ENCODE peak calls at places on chromosomes 6 and 20, in eight cellular contexts. A is GM12878, E is ovary, K is A549, J is stomach, C is transverse colon, N is K562, T is esophagus muscularis mucosa. Z is an unnamed sample.

GRCh38 chr6:158229823-158230222 is 61.7 kb downstream of the GTF2H5 start:
- DNase-seq in A (no peak), E (no peak), K (no peak), J (no peak), C (no peak), N (no peak), T (no peak), Z (no peak)

GRCh38 chr6:28683945-28684538 is 158.4 kb downstream of the GPX5 start:
- DNase-seq in A (no peak), E (no peak), K (peak), J (no peak), C (peak), N (peak), T (no peak), Z (no peak)

GRCh38 chr20:25063546-25063945 is 5.6 kb upstream of the ACSS1 start:
- DNase-seq in A (no peak), E (no peak), K (no peak), J (peak), C (peak), N (no peak), T (no peak), Z (peak)

GRCh38 chr6:167696261-167696660 is 130.4 kb upstream of the AFDN start:
- DNase-seq in A (no peak), E (no peak), K (no peak), J (no peak), C (no peak), N (no peak), T (no peak), Z (no peak)

GRCh38 chr6:128070406-128070805 is 169.5 kb upstream of the THEMIS start:
- DNase-seq in A (no peak), E (no peak), K (no peak), J (no peak), C (no peak), N (no peak), T (no peak), Z (no peak)

GRCh38 chr6:110520992-110521543 is 44.7 kb upstream of the SLC22A16 start:
- DNase-seq in A (no peak), E (no peak), K (no peak), J (no peak), C (no peak), N (no peak), T (peak), Z (no peak)

GRCh38 chr6:105326216-105326615 is 76.7 kb downstream of the PREP start:
- DNase-seq in A (no peak), E (no peak), K (no peak), J (peak), C (peak), N (no peak), T (no peak), Z (no peak)

GRCh38 chr6:37513576-37513975 is 13.9 kb upstream of the CCDC167 start:
- DNase-seq in A (no peak), E (no peak), K (no peak), J (no peak), C (no peak), N (no peak), T (no peak), Z (no peak)

GRCh38 chr6:47897233-47897632 is 115.4 kb downstream of the OPN5 start:
- DNase-seq in A (no peak), E (no peak), K (no peak), J (no peak), C (no peak), N (no peak), T (no peak), Z (no peak)

GRCh38 chr6:110415297-110415916 is at the start of gene DDO:
- DNase-seq in A (no peak), E (peak), K (no peak), J (peak), C (peak), N (no peak), T (no peak), Z (peak)

GRCh38 chr20:828987-829386 is 4.5 kb upstream of the FAM110A start:
- DNase-seq in A (no peak), E (no peak), K (no peak), J (no peak), C (peak), N (peak), T (no peak), Z (peak)

GRCh38 chr20:45946149-45946970 is 11.9 kb downstream of the PCIF1 start:
- DNase-seq in A (no peak), E (peak), K (no peak), J (peak), C (peak), N (no peak), T (peak), Z (peak)
- TF ChIP-seq POLR2A in A (peak), E (no peak), K (no peak), J (no peak), C (no peak), N (no peak), T (no peak), Z (no peak)

DNA sequence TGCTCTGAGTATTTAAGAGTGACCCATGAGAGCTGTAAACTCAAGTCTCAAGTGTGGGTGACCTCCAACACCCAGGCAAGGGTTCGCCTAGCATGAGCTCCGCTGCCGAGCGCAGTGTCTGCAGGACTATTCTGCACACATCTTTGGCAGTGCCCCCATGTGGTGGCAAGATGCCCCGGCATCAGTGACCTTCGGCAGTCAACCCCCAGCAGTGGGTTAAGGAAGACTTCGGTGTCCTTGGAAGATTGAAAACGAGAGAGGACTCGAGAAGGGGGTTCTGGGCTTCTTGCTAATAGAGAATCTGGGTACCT is 43.1 kb downstream of the RBM38 start:
- DNase-seq in A (no peak), E (no peak), K (no peak), J (no peak), C (no peak), N (no peak), T (no peak), Z (no peak)
- TF ChIP-seq CTCF in A (peak), E (no peak), K (no peak), J (no peak), C (no peak), N (no peak), T (no peak), Z (no peak)

GRCh38 chr20:40945754-40946451 is 82.7 kb upstream of the TOP1 start:
- DNase-seq in A (no peak), E (peak), K (peak), J (peak), C (peak), N (no peak), T (no peak), Z (peak)
- TF ChIP-seq EP300 in A (no peak), E (no peak), K (no peak), J (no peak), C (no peak), N (no peak), T (no peak), Z (no peak)

GRCh38 chr6:32576261-32576660 is 13.4 kb downstream of the HLA-DRB1 start:
- DNase-seq in A (no peak), E (no peak), K (no peak), J (no peak), C (no peak), N (no peak), T (no peak), Z (no peak)
- TF ChIP-seq POLR2A in A (no peak), E (no peak), K (no peak), J (no peak), C (no peak), N (no peak), T (no peak), Z (no peak)